ENCODE peak calls at places on chromosome 20, in seven cellular contexts. B is HCT116, Q is GM12878, W is H1, R is SK-N-SH, Y is K562, L is HepG2. N is an unnamed sample.

GRCh38 chr20:57656252-57656820 is 36.1 kb upstream of the ZBP1 start:
- DNase-seq in B (no peak), Q (no peak), W (peak), R (peak), Y (no peak), L (no peak), N (no peak)

GRCh38 chr20:3239867-3240775 is 1.1 kb upstream of the SLC4A11 start:
- DNase-seq in B (no peak), Q (no peak), W (peak), R (no peak), Y (no peak), L (no peak), N (no peak)

GRCh38 chr20:5608104-5608447 is 142.1 kb upstream of the SHLD1 start:
- DNase-seq in B (no peak), Q (no peak), W (no peak), R (peak), Y (no peak), L (no peak), N (no peak)

GRCh38 chr20:43988451-43988850 is 73.8 kb downstream of the TOX2 start:
- DNase-seq in B (no peak), Q (no peak), W (no peak), R (no peak), Y (no peak), L (no peak), N (no peak)

GRCh38 chr20:39939241-39939865 is 749.7 kb downstream of the MAFB start:
- DNase-seq in B (no peak), Q (no peak), W (no peak), R (no peak), Y (no peak), L (no peak), N (no peak)

GRCh38 chr20:17024513-17025105 is 202.2 kb upstream of the PCSK2 start:
- DNase-seq in B (peak), Q (no peak), W (no peak), R (no peak), Y (no peak), L (peak), N (no peak)

GRCh38 chr20:10925767-10926166 is 252.0 kb upstream of the JAG1 start:
- DNase-seq in B (no peak), Q (no peak), W (no peak), R (no peak), Y (no peak), L (no peak), N (no peak)

GRCh38 chr20:12171927-12172581 is 254.4 kb downstream of the BTBD3 start:
- DNase-seq in B (no peak), Q (no peak), W (no peak), R (no peak), Y (no peak), L (no peak), N (no peak)

GRCh38 chr20:17687800-17688199 is 5.8 kb upstream of the RRBP1 start:
- DNase-seq in B (no peak), Q (no peak), W (no peak), R (no peak), Y (no peak), L (no peak), N (no peak)

GRCh38 chr20:19756756-19757486 is 1.1 kb upstream of the RIN2 start:
- DNase-seq in B (no peak), Q (no peak), W (no peak), R (no peak), Y (no peak), L (no peak), N (peak)

GRCh38 chr20:53794529-53795115 is 201.0 kb upstream of the ZNF217 start:
- DNase-seq in B (no peak), Q (no peak), W (no peak), R (no peak), Y (no peak), L (no peak), N (no peak)

GRCh38 chr20:11170565-11170964 is 496.8 kb upstream of the JAG1 start:
- DNase-seq in B (no peak), Q (no peak), W (no peak), R (no peak), Y (no peak), L (no peak), N (no peak)

GRCh38 chr20:4946585-4947378 is 54.5 kb downstream of the SLC23A2 start:
- DNase-seq in B (no peak), Q (peak), W (no peak), R (no peak), Y (no peak), L (no peak), N (no peak)

GRCh38 chr20:19022118-19022575 is 190.3 kb upstream of the SLC24A3 start:
- DNase-seq in B (no peak), Q (no peak), W (peak), R (no peak), Y (no peak), L (no peak), N (no peak)

GRCh38 chr20:19973920-19974620 is 43.1 kb upstream of the NAA20 start:
- DNase-seq in B (no peak), Q (no peak), W (no peak), R (no peak), Y (no peak), L (no peak), N (no peak)

GRCh38 chr20:10679269-10679668 is 5.5 kb upstream of the JAG1 start:
- DNase-seq in B (no peak), Q (no peak), W (no peak), R (no peak), Y (no peak), L (no peak), N (no peak)

GRCh38 chr20:5376228-5376627 is 59.5 kb upstream of the PROKR2 start:
- DNase-seq in B (no peak), Q (no peak), W (no peak), R (no peak), Y (no peak), L (no peak), N (no peak)

GRCh38 chr20:34015401-34016335 is 22.0 kb downstream of the RALY start:
- DNase-seq in B (no peak), Q (no peak), W (no peak), R (no peak), Y (no peak), L (no peak), N (no peak)

GRCh38 chr20:53406580-53406979 is 187.1 kb downstream of the ZNF217 start:
- DNase-seq in B (no peak), Q (no peak), W (no peak), R (no peak), Y (no peak), L (no peak), N (no peak)

GRCh38 chr20:36260316-36260715 is 24.0 kb downstream of the AAR2 start:
- DNase-seq in B (no peak), Q (no peak), W (no peak), R (no peak), Y (peak), L (no peak), N (no peak)
- TF ChIP-seq JUND in B (no peak), Q (no peak), W (no peak), R (no peak), Y (no peak), L (no peak), N (no peak)

GRCh38 chr20:31721408-31722332 is 998 bp downstream of the BCL2L1 start:
- DNase-seq in B (no peak), Q (no peak), W (no peak), R (no peak), Y (peak), L (no peak), N (no peak)
- TF ChIP-seq JUND in B (no peak), Q (no peak), W (no peak), R (no peak), Y (no peak), L (no peak), N (no peak)

GRCh38 chr20:38255389-38255788 is 5.1 kb downstream of the KIAA1755 start:
- DNase-seq in B (no peak), Q (no peak), W (no peak), R (no peak), Y (no peak), L (no peak), N (no peak)
- TF ChIP-seq JUND in B (no peak), Q (no peak), W (no peak), R (no peak), Y (no peak), L (no peak), N (no peak)

DNA sequence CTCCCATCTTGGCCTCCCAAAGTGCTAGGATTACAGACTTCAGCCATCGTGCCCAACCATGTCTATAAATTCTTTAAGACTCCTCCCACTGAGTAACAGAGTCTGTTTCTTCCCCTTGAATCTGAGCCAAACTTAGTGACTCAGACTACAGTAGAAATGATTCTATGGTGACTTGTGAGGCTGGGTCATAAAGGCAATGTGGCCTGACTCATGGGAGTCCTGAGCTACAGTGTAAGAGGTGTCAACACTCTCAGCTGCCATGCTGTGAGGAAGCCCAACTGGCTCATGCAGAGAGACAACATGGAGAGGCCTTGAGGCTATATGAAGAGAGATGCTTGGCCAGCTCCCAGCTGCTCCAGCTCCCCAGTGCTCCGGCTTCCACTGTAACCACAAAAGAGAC is 5.2 kb upstream of the NRSN2 start:
- DNase-seq in B (peak), Q (no peak), W (no peak), R (no peak), Y (peak), L (peak), N (peak)
- TF ChIP-seq JUND in B (peak), Q (no peak), W (no peak), R (peak), Y (peak), L (no peak), N (no peak)

GRCh38 chr20:50578778-50579165 is 68.6 kb downstream of the PTPN1 start:
- DNase-seq in B (no peak), Q (no peak), W (no peak), R (no peak), Y (no peak), L (no peak), N (no peak)

GRCh38 chr20:50577175-50578018 is 67.2 kb downstream of the PTPN1 start:
- DNase-seq in B (no peak), Q (no peak), W (no peak), R (peak), Y (no peak), L (no peak), N (peak)

GRCh38 chr20:50579511-50579910 is 69.3 kb downstream of the PTPN1 start:
- DNase-seq in B (no peak), Q (no peak), W (no peak), R (no peak), Y (no peak), L (no peak), N (no peak)

GRCh38 chr20:50580016-50580747 is 70.0 kb downstream of the PTPN1 start:
- DNase-seq in B (peak), Q (no peak), W (peak), R (peak), Y (peak), L (peak), N (peak)

DNA sequence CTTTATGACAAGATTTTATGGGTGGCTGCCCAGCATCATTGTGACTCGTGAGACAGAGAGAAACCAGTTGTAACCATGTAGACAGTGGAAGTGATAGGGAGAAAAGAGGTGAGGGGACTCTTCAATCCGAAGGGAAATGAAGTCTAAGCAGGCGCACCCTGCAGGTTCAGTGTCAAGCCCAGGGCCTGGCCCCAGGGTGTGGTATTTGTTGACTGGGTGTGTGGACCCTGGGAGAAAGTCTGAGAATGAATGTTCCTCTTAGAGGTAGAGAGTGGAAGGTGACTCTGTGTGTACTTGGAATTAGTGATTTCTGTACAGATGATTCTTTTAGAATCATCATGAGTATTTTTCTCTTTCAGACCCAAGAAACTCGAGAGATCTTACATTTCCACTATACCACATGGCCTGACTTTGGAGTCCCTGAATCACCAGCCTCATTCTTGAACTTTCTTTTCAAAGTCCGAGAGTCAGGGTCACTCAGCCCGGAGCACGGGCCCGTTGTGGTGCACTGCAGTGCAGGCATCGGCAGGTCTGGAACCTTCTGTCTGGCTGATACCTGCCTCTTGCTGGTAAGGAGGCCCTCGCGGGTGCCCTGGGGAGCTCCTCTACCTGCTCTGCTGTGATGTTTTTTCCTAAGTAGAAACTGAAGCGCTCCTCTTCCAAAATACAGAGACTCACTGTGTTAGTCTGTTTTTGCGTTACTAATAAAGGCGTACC is 68.0 kb downstream of the PTPN1 start:
- DNase-seq in B (no peak), Q (no peak), W (no peak), R (no peak), Y (no peak), L (no peak), N (no peak)
- TF ChIP-seq JUND in B (no peak), Q (no peak), W (no peak), R (no peak), Y (no peak), L (no peak), N (no peak)

GRCh38 chr20:46120136-46120535 is 2.0 kb downstream of the CD40 start:
- DNase-seq in B (no peak), Q (no peak), W (no peak), R (no peak), Y (no peak), L (no peak), N (no peak)

GRCh38 chr20:46119547-46119946 is 1.4 kb downstream of the CD40 start:
- DNase-seq in B (no peak), Q (no peak), W (no peak), R (no peak), Y (no peak), L (no peak), N (no peak)

GRCh38 chr20:46117704-46118467 is at the start of gene CD40:
- DNase-seq in B (peak), Q (peak), W (peak), R (peak), Y (peak), L (peak), N (peak)

GRCh38 chr20:46118481-46119020 is 437 bp downstream of the CD40 start:
- DNase-seq in B (no peak), Q (no peak), W (peak), R (no peak), Y (no peak), L (no peak), N (no peak)

DNA sequence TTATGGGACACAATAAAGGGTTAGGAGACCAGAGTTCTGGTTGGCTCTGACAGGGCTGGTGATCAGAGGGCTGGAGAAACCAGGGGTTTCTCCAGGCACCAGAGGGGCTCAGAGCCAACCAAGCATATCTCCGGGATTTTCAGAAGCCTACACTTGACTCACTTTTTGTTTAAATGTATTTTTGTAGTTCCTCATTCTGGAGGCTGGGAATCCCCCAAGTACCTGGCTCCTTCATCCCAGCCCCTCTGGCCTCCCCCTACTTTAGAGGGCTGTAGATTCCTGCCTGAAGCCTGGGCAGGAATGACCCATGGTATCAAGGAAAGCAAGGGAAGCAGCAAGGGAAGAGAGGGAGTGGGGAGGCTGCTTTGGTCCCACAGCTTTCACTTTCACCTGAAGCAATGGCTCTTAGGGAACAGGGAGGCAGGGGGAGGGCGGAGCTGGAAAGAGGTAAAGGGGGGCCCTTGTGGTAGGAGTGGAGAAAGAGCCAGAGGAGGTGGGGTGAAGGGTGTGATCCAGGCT is 973 bp downstream of the CD40 start:
- DNase-seq in B (no peak), Q (peak), W (no peak), R (no peak), Y (no peak), L (no peak), N (no peak)
- TF ChIP-seq JUND in B (no peak), Q (no peak), W (no peak), R (no peak), Y (no peak), L (no peak), N (no peak)

GRCh38 chr20:61271273-61272221 is 19.5 kb downstream of the CDH4 start:
- DNase-seq in B (no peak), Q (no peak), W (no peak), R (no peak), Y (no peak), L (no peak), N (no peak)
- TF ChIP-seq JUND in B (no peak), Q (no peak), W (no peak), R (no peak), Y (no peak), L (no peak), N (no peak)

GRCh38 chr20:49297605-49298530 is 20.0 kb upstream of the ZNFX1 start:
- DNase-seq in B (no peak), Q (no peak), W (no peak), R (no peak), Y (no peak), L (no peak), N (no peak)
- TF ChIP-seq JUND in B (no peak), Q (no peak), W (no peak), R (no peak), Y (no peak), L (no peak), N (no peak)

GRCh38 chr20:63134201-63134612 is 81.7 kb downstream of the YTHDF1 start:
- DNase-seq in B (no peak), Q (no peak), W (no peak), R (no peak), Y (peak), L (no peak), N (peak)
- TF ChIP-seq JUND in B (no peak), Q (no peak), W (no peak), R (no peak), Y (no peak), L (no peak), N (no peak)

N was measured in T47D.